ENCODE peak calls at places on chromosomes 4 and X, in seven cellular contexts. One of them, this sample, is unnamed.

GRCh38 chr4:84573738-84574720 is 8.9 kb upstream of the CDS1 start:
- DNase-seq in psoas muscle: no peak
- DNase-seq in mesothelial cell of epicardium: no peak
- DNase-seq in ascending aorta: no peak
- DNase-seq in RWPE1: no peak
- DNase-seq in OCI-LY7: no peak
- DNase-seq in AG09309: no peak
- DNase-seq in this sample: no peak

GRCh38 chr4:88283661-88284377 is 542 bp downstream of the PPM1K start:
- DNase-seq in psoas muscle: peak; percentile 67
- DNase-seq in mesothelial cell of epicardium: peak; percentile 67
- DNase-seq in ascending aorta: no peak
- DNase-seq in RWPE1: peak; percentile 43
- DNase-seq in OCI-LY7: peak; percentile 85
- DNase-seq in AG09309: no peak
- DNase-seq in this sample: peak; percentile 56

GRCh38 chr4:25881187-25881586 is 18.4 kb upstream of the SEL1L3 start:
- DNase-seq in psoas muscle: no peak
- DNase-seq in mesothelial cell of epicardium: no peak
- DNase-seq in ascending aorta: no peak
- DNase-seq in RWPE1: no peak
- DNase-seq in OCI-LY7: no peak
- DNase-seq in AG09309: no peak
- DNase-seq in this sample: no peak

GRCh38 chr4:14906805-14907204 is 95.5 kb upstream of the CPEB2 start:
- DNase-seq in psoas muscle: no peak
- DNase-seq in mesothelial cell of epicardium: no peak
- DNase-seq in ascending aorta: no peak
- DNase-seq in RWPE1: no peak
- DNase-seq in OCI-LY7: no peak
- DNase-seq in AG09309: no peak
- DNase-seq in this sample: no peak

GRCh38 chr4:45989775-45990174 is 134.1 kb downstream of the GABRG1 start:
- DNase-seq in psoas muscle: no peak
- DNase-seq in mesothelial cell of epicardium: no peak
- DNase-seq in ascending aorta: no peak
- DNase-seq in RWPE1: no peak
- DNase-seq in OCI-LY7: no peak
- DNase-seq in AG09309: no peak
- DNase-seq in this sample: no peak

GRCh38 chr4:14428125-14428524 is 574.2 kb upstream of the CPEB2 start:
- DNase-seq in psoas muscle: no peak
- DNase-seq in mesothelial cell of epicardium: no peak
- DNase-seq in ascending aorta: no peak
- DNase-seq in RWPE1: peak; percentile 7
- DNase-seq in OCI-LY7: no peak
- DNase-seq in AG09309: no peak
- DNase-seq in this sample: no peak

GRCh38 chr4:118969359-118969758 is 80.7 kb downstream of the SYNPO2 start:
- DNase-seq in psoas muscle: peak; percentile 42
- DNase-seq in mesothelial cell of epicardium: no peak
- DNase-seq in ascending aorta: no peak
- DNase-seq in RWPE1: peak; percentile 49
- DNase-seq in OCI-LY7: peak; percentile 4
- DNase-seq in AG09309: no peak
- DNase-seq in this sample: no peak

GRCh38 chrX:29948653-29949052 is 266.7 kb upstream of the MAGEB2 start:
- DNase-seq in psoas muscle: no peak
- DNase-seq in mesothelial cell of epicardium: no peak
- DNase-seq in ascending aorta: no peak
- DNase-seq in RWPE1: no peak
- DNase-seq in OCI-LY7: no peak
- DNase-seq in AG09309: no peak
- DNase-seq in this sample: no peak

GRCh38 chrX:96424007-96424406 is 260.6 kb upstream of the DIAPH2 start:
- DNase-seq in psoas muscle: no peak
- DNase-seq in mesothelial cell of epicardium: no peak
- DNase-seq in ascending aorta: no peak
- DNase-seq in RWPE1: no peak
- DNase-seq in OCI-LY7: no peak
- DNase-seq in AG09309: no peak
- DNase-seq in this sample: no peak

GRCh38 chrX:38293741-38294140 is 33.6 kb downstream of the RPGR start:
- DNase-seq in psoas muscle: no peak
- DNase-seq in mesothelial cell of epicardium: no peak
- DNase-seq in ascending aorta: no peak
- DNase-seq in RWPE1: no peak
- DNase-seq in OCI-LY7: no peak
- DNase-seq in AG09309: no peak
- DNase-seq in this sample: no peak

GRCh38 chrX:153411255-153411987 is at the start of gene ZFP92:
- DNase-seq in psoas muscle: peak; percentile 49
- DNase-seq in mesothelial cell of epicardium: no peak
- DNase-seq in ascending aorta: no peak
- DNase-seq in RWPE1: no peak
- DNase-seq in OCI-LY7: no peak
- DNase-seq in AG09309: no peak
- DNase-seq in this sample: no peak

GRCh38 chr4:182756161-182756690 is 161.0 kb downstream of the DCTD start:
- DNase-seq in psoas muscle: no peak
- DNase-seq in mesothelial cell of epicardium: no peak
- DNase-seq in ascending aorta: no peak
- DNase-seq in RWPE1: no peak
- DNase-seq in OCI-LY7: no peak
- DNase-seq in AG09309: no peak
- DNase-seq in this sample: no peak

GRCh38 chr4:78652282-78652876 is 100.8 kb downstream of the ANXA3 start:
- DNase-seq in psoas muscle: no peak
- DNase-seq in mesothelial cell of epicardium: no peak
- DNase-seq in ascending aorta: no peak
- DNase-seq in RWPE1: no peak
- DNase-seq in OCI-LY7: no peak
- DNase-seq in AG09309: no peak
- DNase-seq in this sample: no peak

GRCh38 chr4:31107362-31107761 is 387.2 kb downstream of the PCDH7 start:
- DNase-seq in psoas muscle: no peak
- DNase-seq in mesothelial cell of epicardium: no peak
- DNase-seq in ascending aorta: no peak
- DNase-seq in RWPE1: no peak
- DNase-seq in OCI-LY7: no peak
- DNase-seq in AG09309: no peak
- DNase-seq in this sample: no peak

GRCh38 chr4:54225671-54226398 is 3.3 kb upstream of the PDGFRA start:
- DNase-seq in psoas muscle: no peak
- DNase-seq in mesothelial cell of epicardium: no peak
- DNase-seq in ascending aorta: no peak
- DNase-seq in RWPE1: no peak
- DNase-seq in OCI-LY7: no peak
- DNase-seq in AG09309: no peak
- DNase-seq in this sample: no peak

GRCh38 chr4:139522457-139522856 is 33.6 kb downstream of the SETD7 start:
- DNase-seq in psoas muscle: no peak
- DNase-seq in mesothelial cell of epicardium: no peak
- DNase-seq in ascending aorta: no peak
- DNase-seq in RWPE1: no peak
- DNase-seq in OCI-LY7: no peak
- DNase-seq in AG09309: no peak
- DNase-seq in this sample: no peak

GRCh38 chr4:48129307-48130014 is 4.6 kb downstream of the TXK start:
- DNase-seq in psoas muscle: no peak
- DNase-seq in mesothelial cell of epicardium: no peak
- DNase-seq in ascending aorta: no peak
- DNase-seq in RWPE1: no peak
- DNase-seq in OCI-LY7: no peak
- DNase-seq in AG09309: no peak
- DNase-seq in this sample: no peak

GRCh38 chrX:105307762-105308161 is 87.3 kb upstream of the TEX13A start:
- DNase-seq in psoas muscle: no peak
- DNase-seq in mesothelial cell of epicardium: no peak
- DNase-seq in ascending aorta: no peak
- DNase-seq in RWPE1: no peak
- DNase-seq in OCI-LY7: no peak
- DNase-seq in AG09309: no peak
- DNase-seq in this sample: no peak

GRCh38 chrX:12975999-12976558 is 1.2 kb downstream of the TMSB4X start:
- DNase-seq in psoas muscle: peak; percentile 34
- DNase-seq in mesothelial cell of epicardium: no peak
- DNase-seq in ascending aorta: no peak
- DNase-seq in RWPE1: peak; percentile 62
- DNase-seq in OCI-LY7: peak; percentile 79
- DNase-seq in AG09309: no peak
- DNase-seq in this sample: no peak

DNA sequence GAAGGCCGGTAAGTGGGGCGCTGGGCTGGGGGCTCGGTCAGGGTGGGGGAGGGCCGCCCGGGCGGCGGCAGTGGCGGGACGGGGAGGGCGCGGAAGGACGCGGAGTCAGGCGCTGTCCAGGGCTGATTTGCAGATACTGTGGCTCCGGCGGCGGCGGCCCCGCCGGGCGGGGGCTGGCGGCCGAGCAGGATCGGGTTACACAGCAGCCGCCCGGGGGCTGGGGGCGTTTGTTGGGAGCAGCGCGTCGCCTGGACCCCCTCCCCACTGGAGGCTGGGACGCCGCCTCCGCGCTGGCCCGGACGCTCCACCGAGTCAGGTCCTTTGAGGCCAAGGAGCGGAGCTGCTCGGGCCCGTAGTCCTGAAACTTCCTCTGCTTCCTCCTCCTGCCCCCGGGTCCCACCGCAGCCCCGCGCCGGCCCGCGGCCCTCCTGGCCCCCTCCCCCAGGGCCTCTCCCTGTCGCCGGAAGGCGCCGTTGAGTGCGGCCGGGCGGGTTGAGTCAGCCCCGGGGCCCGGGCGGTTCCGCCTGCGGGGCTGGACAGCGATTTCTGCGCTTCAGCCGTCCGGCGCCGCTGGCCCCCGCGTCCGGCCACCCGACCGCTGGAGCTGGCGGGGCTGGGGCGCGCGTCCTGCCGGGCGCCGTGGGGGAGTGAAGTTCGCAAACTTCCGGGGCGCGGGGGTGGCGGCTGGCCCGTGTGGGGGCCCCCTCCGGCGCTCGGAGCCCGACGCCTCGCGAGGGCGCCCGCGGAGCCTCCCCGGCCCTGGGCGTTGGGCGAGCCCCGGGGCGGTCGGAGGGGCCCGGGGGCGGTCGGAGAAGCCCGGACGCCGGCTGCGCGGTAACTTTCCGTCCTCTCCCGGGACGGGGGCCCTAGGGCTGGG is 744 bp downstream of the REST start:
- DNase-seq in psoas muscle: peak; percentile 70
- DNase-seq in mesothelial cell of epicardium: peak; percentile 82
- DNase-seq in ascending aorta: no peak
- DNase-seq in RWPE1: peak; percentile 78
- DNase-seq in OCI-LY7: peak; percentile 83
- DNase-seq in AG09309: no peak
- DNase-seq in this sample: peak; percentile 68
- TF ChIP-seq CTCF in psoas muscle: no peak
- TF ChIP-seq CTCF in mesothelial cell of epicardium: no peak
- TF ChIP-seq CTCF in ascending aorta: no peak
- TF ChIP-seq CTCF in RWPE1: peak; percentile 40
- TF ChIP-seq CTCF in OCI-LY7: peak; percentile 14
- TF ChIP-seq CTCF in AG09309: no peak
- TF ChIP-seq CTCF in this sample: no peak

DNA sequence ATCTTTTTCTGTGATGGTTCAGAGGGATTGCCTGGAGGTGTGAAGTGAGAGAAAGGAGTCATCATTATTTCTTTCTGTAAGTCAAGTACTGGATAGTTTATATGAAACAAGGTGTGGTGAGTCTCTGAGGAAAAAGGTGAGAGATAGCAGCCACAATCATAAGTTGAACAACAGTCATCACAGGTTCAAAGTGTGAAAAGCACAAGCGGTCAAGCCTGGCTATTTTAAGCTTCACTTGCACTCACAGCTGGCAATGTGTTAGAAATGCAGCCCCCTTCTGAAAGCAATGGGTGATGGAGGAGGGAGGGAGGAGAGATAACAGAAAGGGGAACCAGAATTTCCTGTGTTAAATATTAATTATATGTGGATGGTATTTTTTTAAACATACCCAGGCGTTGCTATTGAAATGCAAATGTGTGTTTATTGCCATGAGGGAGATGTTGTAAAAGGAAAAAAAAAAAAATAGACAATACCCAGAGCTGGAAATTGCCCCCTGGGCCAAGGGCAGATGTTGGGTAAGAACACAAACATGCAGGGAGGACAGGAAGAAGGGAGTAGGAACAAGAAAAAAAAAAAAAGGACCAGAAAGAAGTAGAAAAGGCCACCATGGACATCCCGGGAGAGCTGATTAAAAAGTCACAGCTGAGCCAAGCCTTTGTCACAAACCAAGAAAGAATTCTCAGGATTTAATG is 26.8 kb upstream of the BMP3 start:
- DNase-seq in psoas muscle: no peak
- DNase-seq in mesothelial cell of epicardium: no peak
- DNase-seq in ascending aorta: no peak
- DNase-seq in RWPE1: no peak
- DNase-seq in OCI-LY7: peak; percentile 95
- DNase-seq in AG09309: no peak
- DNase-seq in this sample: no peak
- TF ChIP-seq CTCF in psoas muscle: no peak
- TF ChIP-seq CTCF in mesothelial cell of epicardium: no peak
- TF ChIP-seq CTCF in ascending aorta: no peak
- TF ChIP-seq CTCF in RWPE1: no peak
- TF ChIP-seq CTCF in OCI-LY7: no peak
- TF ChIP-seq CTCF in AG09309: no peak
- TF ChIP-seq CTCF in this sample: no peak

DNA sequence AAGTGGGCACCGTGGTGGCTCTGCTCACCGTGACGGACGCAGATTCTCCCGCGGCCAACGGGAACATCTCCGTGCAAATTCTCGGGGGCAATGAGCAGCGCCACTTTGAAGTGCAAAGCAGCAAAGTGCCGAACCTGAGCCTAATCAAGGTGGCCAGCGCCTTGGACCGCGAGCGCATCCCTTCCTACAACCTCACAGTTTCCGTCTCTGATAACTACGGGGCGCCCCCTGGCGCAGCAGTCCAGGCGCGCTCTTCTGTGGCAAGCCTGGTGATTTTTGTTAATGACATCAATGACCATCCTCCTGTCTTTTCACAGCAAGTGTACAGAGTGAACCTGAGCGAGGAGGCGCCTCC is 2.7 kb downstream of the FAT4 start:
- DNase-seq in psoas muscle: peak; percentile 50
- DNase-seq in mesothelial cell of epicardium: peak; percentile 47
- DNase-seq in ascending aorta: no peak
- DNase-seq in RWPE1: no peak
- DNase-seq in OCI-LY7: no peak
- DNase-seq in AG09309: no peak
- DNase-seq in this sample: peak; percentile 12
- TF ChIP-seq CTCF in psoas muscle: peak; percentile 20
- TF ChIP-seq CTCF in mesothelial cell of epicardium: peak; percentile 68
- TF ChIP-seq CTCF in ascending aorta: peak; percentile 51
- TF ChIP-seq CTCF in RWPE1: peak; percentile 21
- TF ChIP-seq CTCF in OCI-LY7: no peak
- TF ChIP-seq CTCF in AG09309: peak; percentile 79
- TF ChIP-seq CTCF in this sample: peak; percentile 63

DNA sequence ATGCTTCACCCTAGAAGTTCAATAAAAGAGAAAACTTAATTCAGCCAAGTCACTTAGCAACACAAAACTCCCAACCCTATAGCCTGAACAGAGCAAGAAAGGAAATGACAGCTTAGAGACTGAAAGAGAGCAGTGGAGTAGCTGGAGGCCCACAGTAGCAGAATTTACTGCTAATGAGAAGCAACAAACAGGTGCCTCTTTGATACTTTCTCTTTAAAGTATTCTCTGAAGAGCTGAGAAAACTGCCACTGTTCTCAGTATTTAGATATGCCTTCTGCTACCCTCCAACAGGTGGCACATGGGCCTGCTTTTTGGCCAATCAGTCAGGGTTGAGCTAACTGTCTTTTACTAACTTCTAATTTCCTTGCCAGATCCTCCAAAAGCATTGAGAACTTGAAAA is 240.0 kb downstream of the GPC3 start:
- DNase-seq in psoas muscle: no peak
- DNase-seq in mesothelial cell of epicardium: no peak
- DNase-seq in ascending aorta: no peak
- DNase-seq in RWPE1: no peak
- DNase-seq in OCI-LY7: no peak
- DNase-seq in AG09309: no peak
- DNase-seq in this sample: no peak
- TF ChIP-seq CTCF in psoas muscle: no peak
- TF ChIP-seq CTCF in mesothelial cell of epicardium: no peak
- TF ChIP-seq CTCF in ascending aorta: no peak
- TF ChIP-seq CTCF in RWPE1: no peak
- TF ChIP-seq CTCF in OCI-LY7: no peak
- TF ChIP-seq CTCF in AG09309: no peak
- TF ChIP-seq CTCF in this sample: peak; percentile 6